ENCODE peak calls at places on chromosomes 5 and 9, in five cellular contexts. One of them, this sample, is unnamed. For H3K36me3, the result is how much of the 10 kb centered on the place peaks cover.

GRCh38 chr9:133707761-133708122 is 30.4 kb downstream of the SARDH start:
- DNase-seq in CD8-positive, alpha-beta T cell: no peak
- DNase-seq in cardiac muscle cell: no peak
- DNase-seq in pancreas: no peak
- DNase-seq in heart right ventricle: no peak
- DNase-seq in this sample: no peak

GRCh38 chr5:175687231-175687701 is 29.4 kb downstream of the HRH2 start:
- DNase-seq in CD8-positive, alpha-beta T cell: no peak
- DNase-seq in cardiac muscle cell: no peak
- DNase-seq in pancreas: peak
- DNase-seq in heart right ventricle: peak
- DNase-seq in this sample: no peak

GRCh38 chr9:19513671-19514275 is 105.0 kb downstream of the ACER2 start:
- DNase-seq in CD8-positive, alpha-beta T cell: no peak
- DNase-seq in cardiac muscle cell: no peak
- DNase-seq in pancreas: no peak
- DNase-seq in heart right ventricle: no peak
- DNase-seq in this sample: no peak

GRCh38 chr5:166493042-166493441 is 1798.4 kb upstream of the WWC1 start:
- DNase-seq in CD8-positive, alpha-beta T cell: no peak
- DNase-seq in cardiac muscle cell: no peak
- DNase-seq in pancreas: no peak
- DNase-seq in heart right ventricle: no peak
- DNase-seq in this sample: no peak

GRCh38 chr5:72467987-72468386 is 39.2 kb downstream of the ZNF366 start:
- DNase-seq in CD8-positive, alpha-beta T cell: no peak
- DNase-seq in cardiac muscle cell: no peak
- DNase-seq in pancreas: no peak
- DNase-seq in heart right ventricle: no peak
- DNase-seq in this sample: no peak

GRCh38 chr9:124503713-124504529 is 3.3 kb downstream of the NR5A1 start:
- DNase-seq in CD8-positive, alpha-beta T cell: no peak
- DNase-seq in cardiac muscle cell: no peak
- DNase-seq in pancreas: no peak
- DNase-seq in heart right ventricle: no peak
- DNase-seq in this sample: no peak

GRCh38 chr5:135186662-135187522 is 152.9 kb upstream of the PITX1 start:
- DNase-seq in CD8-positive, alpha-beta T cell: no peak
- DNase-seq in cardiac muscle cell: no peak
- DNase-seq in pancreas: no peak
- DNase-seq in heart right ventricle: no peak
- DNase-seq in this sample: peak

GRCh38 chr5:122118356-122118948 is 10.9 kb upstream of the ZNF474 start:
- DNase-seq in CD8-positive, alpha-beta T cell: no peak
- DNase-seq in cardiac muscle cell: no peak
- DNase-seq in pancreas: no peak
- DNase-seq in heart right ventricle: no peak
- DNase-seq in this sample: no peak

GRCh38 chr9:22425551-22425950 is 21.1 kb upstream of the DMRTA1 start:
- DNase-seq in CD8-positive, alpha-beta T cell: no peak
- DNase-seq in cardiac muscle cell: no peak
- DNase-seq in pancreas: no peak
- DNase-seq in heart right ventricle: no peak
- DNase-seq in this sample: no peak

GRCh38 chr5:3305432-3305831 is 290.2 kb upstream of the IRX1 start:
- DNase-seq in CD8-positive, alpha-beta T cell: no peak
- DNase-seq in cardiac muscle cell: no peak
- DNase-seq in pancreas: no peak
- DNase-seq in heart right ventricle: no peak
- DNase-seq in this sample: no peak

GRCh38 chr9:137040568-137040967 is 5.4 kb downstream of the NPDC1 start:
- DNase-seq in CD8-positive, alpha-beta T cell: no peak
- DNase-seq in cardiac muscle cell: no peak
- DNase-seq in pancreas: no peak
- DNase-seq in heart right ventricle: no peak
- DNase-seq in this sample: no peak

GRCh38 chr5:141359790-141360426 is at the start of gene PCDHGB2:
- DNase-seq in CD8-positive, alpha-beta T cell: no peak
- DNase-seq in cardiac muscle cell: peak
- DNase-seq in pancreas: no peak
- DNase-seq in heart right ventricle: no peak
- DNase-seq in this sample: no peak

GRCh38 chr9:16143947-16144890 is 591.4 kb downstream of the CCDC171 start:
- DNase-seq in CD8-positive, alpha-beta T cell: no peak
- DNase-seq in cardiac muscle cell: no peak
- DNase-seq in pancreas: no peak
- DNase-seq in heart right ventricle: no peak
- DNase-seq in this sample: no peak

GRCh38 chr9:118761016-118761790 is 608.0 kb downstream of the BRINP1 start:
- DNase-seq in CD8-positive, alpha-beta T cell: no peak
- DNase-seq in cardiac muscle cell: no peak
- DNase-seq in pancreas: no peak
- DNase-seq in heart right ventricle: no peak
- DNase-seq in this sample: no peak

GRCh38 chr9:131404987-131405386 is 11.1 kb downstream of the PRRC2B start:
- DNase-seq in CD8-positive, alpha-beta T cell: no peak
- DNase-seq in cardiac muscle cell: no peak
- DNase-seq in pancreas: no peak
- DNase-seq in heart right ventricle: no peak
- DNase-seq in this sample: peak
- H3K27ac ChIP-seq in CD8-positive, alpha-beta T cell: peak
- H3K27ac ChIP-seq in cardiac muscle cell: peak
- H3K27ac ChIP-seq in pancreas: peak
- H3K27ac ChIP-seq in heart right ventricle: peak
- H3K27ac ChIP-seq in this sample: peak

GRCh38 chr5:115265220-115265619 is 2.5 kb upstream of the PGGT1B start:
- DNase-seq in CD8-positive, alpha-beta T cell: no peak
- DNase-seq in cardiac muscle cell: no peak
- DNase-seq in pancreas: no peak
- DNase-seq in heart right ventricle: no peak
- DNase-seq in this sample: no peak

GRCh38 chr5:115262066-115262404 is 642 bp downstream of the PGGT1B start:
- DNase-seq in CD8-positive, alpha-beta T cell: no peak
- DNase-seq in cardiac muscle cell: peak
- DNase-seq in pancreas: no peak
- DNase-seq in heart right ventricle: no peak
- DNase-seq in this sample: no peak

GRCh38 chr5:115264786-115265185 is 2.1 kb upstream of the PGGT1B start:
- DNase-seq in CD8-positive, alpha-beta T cell: no peak
- DNase-seq in cardiac muscle cell: no peak
- DNase-seq in pancreas: no peak
- DNase-seq in heart right ventricle: no peak
- DNase-seq in this sample: no peak

GRCh38 chr5:115260248-115260647 is 2.4 kb downstream of the PGGT1B start:
- DNase-seq in CD8-positive, alpha-beta T cell: no peak
- DNase-seq in cardiac muscle cell: no peak
- DNase-seq in pancreas: no peak
- DNase-seq in heart right ventricle: no peak
- DNase-seq in this sample: no peak

GRCh38 chr5:115262405-115263247 is at the start of gene PGGT1B:
- DNase-seq in CD8-positive, alpha-beta T cell: peak
- DNase-seq in cardiac muscle cell: peak
- DNase-seq in pancreas: peak
- DNase-seq in heart right ventricle: peak
- DNase-seq in this sample: peak
- H3K36me3 ChIP-seq in CD8-positive, alpha-beta T cell: under half
- H3K36me3 ChIP-seq in cardiac muscle cell: under half
- H3K36me3 ChIP-seq in pancreas: under half
- H3K36me3 ChIP-seq in heart right ventricle: under half
- H3K36me3 ChIP-seq in this sample: under half

DNA sequence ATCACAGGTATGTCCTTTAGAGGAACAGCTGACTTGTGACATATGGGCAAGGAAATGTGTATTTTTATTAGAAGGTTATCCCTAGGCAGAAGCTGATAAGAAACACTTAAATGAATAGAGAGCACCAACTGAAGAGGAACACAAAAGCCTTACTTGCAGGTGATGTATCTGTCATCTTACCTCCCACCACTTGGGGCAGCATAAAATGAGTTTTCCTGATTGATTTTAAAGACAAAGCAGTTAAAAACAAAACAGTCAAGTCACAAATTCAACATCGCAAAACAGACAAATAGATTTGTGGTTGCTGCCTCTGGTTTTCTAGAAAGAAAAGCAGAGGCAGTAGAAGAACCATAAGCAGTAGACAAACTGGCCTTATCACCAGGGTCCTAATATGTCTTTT is 302.4 kb upstream of the ZNF462 start:
- DNase-seq in CD8-positive, alpha-beta T cell: no peak
- DNase-seq in cardiac muscle cell: no peak
- DNase-seq in pancreas: no peak
- DNase-seq in heart right ventricle: no peak
- DNase-seq in this sample: no peak
- TF ChIP-seq CTCF in CD8-positive, alpha-beta T cell: no peak
- TF ChIP-seq CTCF in cardiac muscle cell: no peak
- TF ChIP-seq CTCF in pancreas: no peak
- TF ChIP-seq CTCF in heart right ventricle: no peak
- TF ChIP-seq CTCF in this sample: no peak

GRCh38 chr9:272251-273213 is 57.9 kb downstream of the DOCK8 start:
- DNase-seq in CD8-positive, alpha-beta T cell: peak
- DNase-seq in cardiac muscle cell: no peak
- DNase-seq in pancreas: no peak
- DNase-seq in heart right ventricle: no peak
- DNase-seq in this sample: peak
- H3K27ac ChIP-seq in CD8-positive, alpha-beta T cell: peak
- H3K27ac ChIP-seq in cardiac muscle cell: no peak
- H3K27ac ChIP-seq in pancreas: no peak
- H3K27ac ChIP-seq in heart right ventricle: no peak
- H3K27ac ChIP-seq in this sample: peak